ENCODE peak calls at places on chromosomes 6 and 20, in six cellular contexts. V is AG20443, X is hepatic stellate cell, R is kidney epithelial cell, K is hepatocyte, L is neuronal stem cell. P is an unnamed sample.

GRCh38 chr6:55495277-55495676 is 83.7 kb downstream of the HMGCLL1 start:
- DNase-seq in V (no peak), X (no peak), K (no peak), L (no peak), R (no peak), P (no peak)

GRCh38 chr6:26344658-26345057 is 20.3 kb upstream of the BTN3A2 start:
- DNase-seq in L (no peak), R (no peak), V (no peak), K (no peak), X (no peak), P (no peak)

GRCh38 chr6:161407581-161407980 is 133.7 kb upstream of the AGPAT4 start:
- DNase-seq in X (no peak), K (no peak), L (no peak), V (no peak), R (peak; percentile 58), P (peak; percentile 30)

GRCh38 chr6:22512716-22513452 is 56.5 kb upstream of the HDGFL1 start:
- DNase-seq in X (no peak), K (peak; percentile 12), V (no peak), R (no peak), L (no peak), P (no peak)

GRCh38 chr6:112038756-112039430 is 15.0 kb upstream of the CCN6 start:
- DNase-seq in K (no peak), X (no peak), V (peak; percentile 41), L (no peak), R (no peak), P (no peak)

GRCh38 chr6:135951169-135951568 is 99.7 kb downstream of the PDE7B start:
- DNase-seq in V (no peak), X (no peak), R (no peak), K (no peak), L (no peak), P (no peak)

GRCh38 chr6:151882206-151882605 is 74.7 kb downstream of the ESR1 start:
- DNase-seq in R (no peak), X (no peak), K (no peak), V (no peak), L (no peak), P (no peak)

GRCh38 chr6:130143709-130144108 is 79.0 kb downstream of the SAMD3 start:
- DNase-seq in R (no peak), V (peak; percentile 63), K (no peak), L (no peak), X (peak; percentile 11), P (peak; percentile 58)

GRCh38 chr20:32358883-32359632 is 927 bp downstream of the ASXL1 start:
- DNase-seq in X (peak; percentile 77), R (no peak), L (peak; percentile 81), V (peak; percentile 88), K (peak; percentile 94), P (peak; percentile 77)